ENCODE peak calls at places on chromosomes 3 and 15, in six cellular contexts. H is IMR-90, Z is fibroblast of lung, B is NT2/D1, M is breast epithelium, F is MM.1S. G is an unnamed sample. For H3K36me3 and H3K27me3, the result is how much of the 10 kb centered on the place peaks cover.

GRCh38 chr15:47570451-47570850 is 146.9 kb upstream of the SEMA6D start:
- DNase-seq in H (no peak), Z (no peak), B (no peak), M (no peak), F (no peak), G (no peak)

GRCh38 chr3:133472242-133472641 is 72.4 kb downstream of the BFSP2 start:
- DNase-seq in H (no peak), Z (peak), B (no peak), M (no peak), F (no peak), G (peak)

GRCh38 chr3:127307918-127308317 is 20.1 kb upstream of the PRR20G start:
- DNase-seq in H (no peak), Z (no peak), B (no peak), M (no peak), F (no peak), G (no peak)

GRCh38 chr3:36373084-36373483 is 7.2 kb upstream of the STAC start:
- DNase-seq in H (peak), Z (peak), B (no peak), M (no peak), F (no peak), G (no peak)

GRCh38 chr3:152472606-152472954 is 203.9 kb downstream of the MBNL1 start:
- DNase-seq in H (no peak), Z (no peak), B (no peak), M (no peak), F (no peak), G (no peak)

GRCh38 chr3:10173926-10174435 is 9.3 kb downstream of the IRAK2 start:
- DNase-seq in H (peak), Z (peak), B (no peak), M (peak), F (no peak), G (no peak)

GRCh38 chr3:8589880-8590556 is 54.6 kb downstream of the SSUH2 start:
- DNase-seq in H (peak), Z (peak), B (no peak), M (peak), F (no peak), G (no peak)

GRCh38 chr3:115330406-115330805 is 183.3 kb upstream of the ZBTB20 start:
- DNase-seq in H (peak), Z (peak), B (no peak), M (no peak), F (no peak), G (no peak)

GRCh38 chr3:71478568-71478967 is 105.0 kb downstream of the FOXP1 start:
- DNase-seq in H (peak), Z (no peak), B (no peak), M (no peak), F (no peak), G (no peak)

GRCh38 chr3:170784406-170784805 is 85.6 kb downstream of the RPL22L1 start:
- DNase-seq in H (no peak), Z (no peak), B (no peak), M (no peak), F (no peak), G (no peak)

GRCh38 chr15:97126556-97127233 is 796.2 kb downstream of the NR2F2 start:
- DNase-seq in H (no peak), Z (no peak), B (peak), M (no peak), F (no peak), G (peak)

GRCh38 chr3:54132685-54133084 is 10.3 kb downstream of the CACNA2D3 start:
- DNase-seq in H (no peak), Z (no peak), B (no peak), M (no peak), F (no peak), G (no peak)

DNA sequence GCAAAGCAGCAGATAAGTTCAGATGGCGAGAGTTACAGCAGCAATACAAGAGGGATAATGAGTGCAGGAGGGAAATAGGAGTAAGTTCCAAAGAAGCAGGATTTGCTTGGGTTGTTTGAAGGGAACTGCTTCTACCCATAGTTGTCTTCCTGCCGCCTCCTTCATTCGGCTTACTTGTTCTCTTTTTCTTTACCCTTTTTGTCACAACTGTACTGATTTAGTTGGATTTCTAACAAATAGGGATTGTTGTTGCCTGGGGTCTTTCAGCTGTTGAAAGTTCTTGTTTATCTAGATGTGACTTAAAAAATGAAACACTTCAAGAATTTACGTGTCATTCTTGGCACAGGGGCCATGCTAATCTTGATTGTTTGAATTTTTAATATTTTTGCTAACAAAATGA is 25.9 kb downstream of the MORF4L1 start:
- DNase-seq in H (no peak), Z (no peak), B (no peak), M (no peak), F (no peak), G (no peak)
- H3K4me3 ChIP-seq in H (no peak), Z (no peak), B (no peak), M (no peak), F (no peak), G (no peak)

GRCh38 chr15:91001209-91001608 is 6.9 kb upstream of the PRC1 start:
- DNase-seq in H (no peak), Z (no peak), B (no peak), M (no peak), F (no peak), G (no peak)
- H3K36me3 ChIP-seq in H (under half), Z (under half), B (half or more), M (under half), F (under half), G (under half)

DNA sequence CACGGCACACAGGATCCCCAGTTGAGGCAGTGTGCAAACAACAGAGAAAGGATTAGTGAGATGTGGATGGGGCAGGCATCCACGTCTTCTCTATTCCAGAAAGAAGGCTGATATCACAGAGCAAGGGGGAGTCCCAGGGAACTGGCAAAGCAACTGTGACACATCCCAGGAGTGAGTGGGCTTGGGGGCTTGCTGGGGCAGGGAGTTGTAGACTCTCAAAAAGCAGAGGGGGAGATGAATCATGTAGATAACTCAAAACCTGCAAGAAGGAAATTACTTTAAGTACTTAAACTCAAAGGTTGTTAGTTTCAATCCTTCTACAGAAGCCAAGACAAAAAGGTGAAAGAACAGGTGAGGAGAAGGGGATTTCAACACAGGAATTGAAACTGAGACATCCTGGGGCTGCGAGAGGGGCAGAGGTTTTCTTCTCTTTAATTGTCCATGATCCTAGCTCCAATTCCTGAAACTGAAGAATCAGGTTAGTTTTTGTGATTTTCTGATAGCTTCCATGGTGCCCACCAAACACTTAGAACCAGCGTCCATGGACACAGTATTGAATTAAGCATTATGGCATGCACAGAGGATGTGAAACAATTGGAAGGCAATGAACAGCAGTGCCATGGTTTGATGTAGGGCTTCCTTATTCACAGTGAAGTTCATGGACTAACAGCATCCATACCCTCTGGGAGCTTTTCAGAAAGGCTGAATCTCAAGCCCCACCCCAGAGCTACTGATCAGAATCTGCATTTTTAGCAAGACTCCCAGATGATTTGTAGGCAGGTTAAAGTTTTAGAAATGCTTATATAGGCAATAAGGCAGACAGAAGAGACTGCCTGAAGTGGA is 52.0 kb downstream of the CCR3 start:
- DNase-seq in H (no peak), Z (no peak), B (no peak), M (no peak), F (peak), G (no peak)
- H3K27me3 ChIP-seq in H (under half), Z (under half), B (under half), M (under half), F (under half), G (under half)

GRCh38 chr3:184786271-184787010 is 25.5 kb upstream of the VPS8 start:
- DNase-seq in H (peak), Z (peak), B (no peak), M (peak), F (no peak), G (no peak)

GRCh38 chr3:184783309-184783708 is 28.7 kb upstream of the VPS8 start:
- DNase-seq in H (peak), Z (no peak), B (no peak), M (no peak), F (no peak), G (no peak)

GRCh38 chr3:184785106-184785505 is 26.9 kb upstream of the VPS8 start:
- DNase-seq in H (no peak), Z (no peak), B (no peak), M (no peak), F (peak), G (no peak)

GRCh38 chr3:184788751-184789150 is 23.2 kb upstream of the VPS8 start:
- DNase-seq in H (no peak), Z (no peak), B (no peak), M (no peak), F (no peak), G (no peak)

GRCh38 chr3:184785856-184786255 is 26.1 kb upstream of the VPS8 start:
- DNase-seq in H (no peak), Z (no peak), B (no peak), M (no peak), F (no peak), G (no peak)
- H3K4me3 ChIP-seq in H (no peak), Z (no peak), B (no peak), M (no peak), F (no peak), G (no peak)

DNA sequence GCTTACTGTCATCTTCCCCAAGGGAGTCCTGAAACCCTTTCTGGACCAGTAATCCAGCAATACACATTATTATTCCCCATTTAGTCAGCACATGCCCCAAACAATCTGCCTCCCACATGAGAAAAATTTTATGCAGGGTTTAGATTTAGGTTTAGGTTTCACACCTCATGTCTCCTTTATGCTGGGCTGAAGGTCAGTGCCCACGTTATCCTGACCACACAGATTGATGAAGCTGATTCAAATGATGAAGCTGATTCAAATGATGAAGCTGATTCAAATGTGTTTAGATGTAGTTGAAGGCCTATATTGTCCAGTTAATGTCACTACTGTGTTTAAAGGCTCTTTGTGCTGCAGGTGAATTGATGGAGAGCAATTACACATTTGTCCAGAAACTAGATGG is 18.1 kb upstream of the ZBED2 start:
- DNase-seq in H (no peak), Z (no peak), B (no peak), M (no peak), F (no peak), G (no peak)
- H3K36me3 ChIP-seq in H (under half), Z (under half), B (under half), M (under half), F (under half), G (under half)

G was measured in H7.